ENCODE peak calls at places on chromosome 2, in six cellular contexts. D, E, V, Z, H and L are unnamed samples. For H3K36me3, the result is how much of the 10 kb centered on the place peaks cover.

GRCh38 chr2:30332791-30333453 is 101.6 kb downstream of the LBH start:
- DNase-seq in D (no peak), E (no peak), V (no peak), Z (no peak), H (no peak), L (no peak)

GRCh38 chr2:9378433-9379371 is 44.6 kb downstream of the ITGB1BP1 start:
- DNase-seq in D (no peak), E (peak), V (peak), Z (peak), H (peak), L (no peak)

GRCh38 chr2:50691518-50691917 is 340.4 kb downstream of the NRXN1 start:
- DNase-seq in D (peak), E (no peak), V (no peak), Z (no peak), H (peak), L (no peak)

GRCh38 chr2:27921880-27922589 is 31.5 kb downstream of the BABAM2 start:
- DNase-seq in D (no peak), E (no peak), V (no peak), Z (no peak), H (no peak), L (peak)

GRCh38 chr2:98771771-98772521 is 41.0 kb upstream of the MGAT4A start:
- DNase-seq in D (no peak), E (no peak), V (no peak), Z (no peak), H (peak), L (no peak)

GRCh38 chr2:168210898-168211570 is 36.4 kb downstream of the STK39 start:
- DNase-seq in D (no peak), E (no peak), V (no peak), Z (no peak), H (peak), L (peak)

GRCh38 chr2:85914916-85915315 is 26.1 kb upstream of the ST3GAL5 start:
- DNase-seq in D (no peak), E (no peak), V (no peak), Z (no peak), H (no peak), L (no peak)

GRCh38 chr2:241802806-241803318 is 6.1 kb upstream of the NEU4 start:
- DNase-seq in D (no peak), E (no peak), V (no peak), Z (no peak), H (no peak), L (no peak)

GRCh38 chr2:151097118-151097517 is 164.5 kb downstream of the RBM43 start:
- DNase-seq in D (no peak), E (no peak), V (no peak), Z (no peak), H (peak), L (no peak)

GRCh38 chr2:67572721-67573485 is 175.8 kb downstream of the ETAA1 start:
- DNase-seq in D (no peak), E (no peak), V (no peak), Z (no peak), H (peak), L (no peak)

GRCh38 chr2:14633451-14634211 is 1.1 kb downstream of the LRATD1 start:
- DNase-seq in D (peak), E (peak), V (peak), Z (peak), H (no peak), L (no peak)

GRCh38 chr2:108271691-108272253 is 16.9 kb upstream of the SULT1C2 start:
- DNase-seq in D (no peak), E (no peak), V (peak), Z (no peak), H (peak), L (peak)

GRCh38 chr2:191927991-191928390 is 81.1 kb upstream of the CAVIN2 start:
- DNase-seq in D (no peak), E (no peak), V (no peak), Z (no peak), H (peak), L (peak)

GRCh38 chr2:181915096-181915495 is 23.6 kb downstream of the ITPRID2 start:
- DNase-seq in D (no peak), E (no peak), V (no peak), Z (no peak), H (no peak), L (no peak)

GRCh38 chr2:29522951-29523669 is 398.3 kb downstream of the ALK start:
- DNase-seq in D (no peak), E (no peak), V (no peak), Z (no peak), H (peak), L (no peak)

GRCh38 chr2:222946700-222947278 is 86.0 kb downstream of the ACSL3 start:
- DNase-seq in D (no peak), E (no peak), V (no peak), Z (no peak), H (peak), L (no peak)

GRCh38 chr2:74425523-74425922 is 4.0 kb downstream of the WDR54 start:
- DNase-seq in D (no peak), E (no peak), V (no peak), Z (no peak), H (no peak), L (no peak)

GRCh38 chr2:136167721-136168470 is 49.9 kb upstream of the CXCR4 start:
- DNase-seq in D (no peak), E (no peak), V (no peak), Z (no peak), H (no peak), L (no peak)

GRCh38 chr2:136255127-136255526 is 137.2 kb upstream of the CXCR4 start:
- DNase-seq in D (no peak), E (no peak), V (no peak), Z (no peak), H (no peak), L (no peak)

GRCh38 chr2:204753841-204754240 is 208.6 kb downstream of the PARD3B start:
- DNase-seq in D (no peak), E (no peak), V (no peak), Z (no peak), H (no peak), L (no peak)

GRCh38 chr2:120779781-120780283 is 44.2 kb downstream of the GLI2 start:
- DNase-seq in D (peak), E (no peak), V (no peak), Z (no peak), H (peak), L (peak)

GRCh38 chr2:191675807-191676667 is 1.9 kb upstream of the NABP1 start:
- DNase-seq in D (no peak), E (no peak), V (peak), Z (no peak), H (no peak), L (no peak)

GRCh38 chr2:30354621-30355020 is 92.4 kb upstream of the LCLAT1 start:
- DNase-seq in D (no peak), E (no peak), V (no peak), Z (no peak), H (no peak), L (no peak)

GRCh38 chr2:74399785-74400184 is 19.7 kb upstream of the DCTN1 start:
- DNase-seq in D (peak), E (no peak), V (no peak), Z (no peak), H (no peak), L (no peak)

GRCh38 chr2:69032336-69032735 is 19.4 kb downstream of the ANTXR1 start:
- DNase-seq in D (no peak), E (no peak), V (no peak), Z (no peak), H (peak), L (no peak)

GRCh38 chr2:98347298-98348065 is 1.2 kb downstream of the CNGA3 start:
- DNase-seq in D (peak), E (no peak), V (no peak), Z (no peak), H (no peak), L (no peak)

GRCh38 chr2:95262896-95263542 is 11.2 kb upstream of the PROM2 start:
- DNase-seq in D (no peak), E (no peak), V (no peak), Z (no peak), H (peak), L (no peak)

GRCh38 chr2:100781523-100782375 is 38.2 kb upstream of the NPAS2 start:
- DNase-seq in D (no peak), E (no peak), V (no peak), Z (no peak), H (no peak), L (no peak)

GRCh38 chr2:46036929-46037328 is 260.3 kb upstream of the EPAS1 start:
- DNase-seq in D (no peak), E (no peak), V (no peak), Z (no peak), H (peak), L (no peak)

GRCh38 chr2:173866858-173867620 is 98.1 kb downstream of the SP3 start:
- DNase-seq in D (peak), E (peak), V (peak), Z (no peak), H (no peak), L (no peak)

GRCh38 chr2:221896505-221897151 is 324.5 kb upstream of the EPHA4 start:
- DNase-seq in D (peak), E (no peak), V (no peak), Z (no peak), H (peak), L (peak)

GRCh38 chr2:193584522-193584938 is 1389.8 kb upstream of the TMEFF2 start:
- DNase-seq in D (peak), E (no peak), V (no peak), Z (no peak), H (peak), L (peak)

GRCh38 chr2:186544255-186544675 is 45.6 kb upstream of the ITGAV start:
- DNase-seq in D (peak), E (no peak), V (no peak), Z (no peak), H (peak), L (peak)

GRCh38 chr2:186543561-186544131 is 46.2 kb upstream of the ITGAV start:
- DNase-seq in D (no peak), E (no peak), V (no peak), Z (no peak), H (peak), L (no peak)

GRCh38 chr2:186537019-186537418 is 51.0 kb downstream of the ZC3H15 start:
- DNase-seq in D (no peak), E (no peak), V (no peak), Z (no peak), H (no peak), L (no peak)

GRCh38 chr2:186542002-186542401 is 47.9 kb upstream of the ITGAV start:
- DNase-seq in D (no peak), E (no peak), V (no peak), Z (no peak), H (no peak), L (no peak)

GRCh38 chr2:186540971-186541370 is 48.9 kb upstream of the ITGAV start:
- DNase-seq in D (peak), E (no peak), V (no peak), Z (no peak), H (peak), L (no peak)
- H3K4me3 ChIP-seq in D (no peak), E (no peak), V (no peak), Z (no peak), H (no peak), L (no peak)

GRCh38 chr2:127485051-127485693 is 41.1 kb downstream of the IWS1 start:
- DNase-seq in D (no peak), E (no peak), V (no peak), Z (no peak), H (no peak), L (no peak)
- TF ChIP-seq CTCF in D (no peak), E (no peak), V (no peak), Z (no peak), H (no peak), L (no peak)

DNA sequence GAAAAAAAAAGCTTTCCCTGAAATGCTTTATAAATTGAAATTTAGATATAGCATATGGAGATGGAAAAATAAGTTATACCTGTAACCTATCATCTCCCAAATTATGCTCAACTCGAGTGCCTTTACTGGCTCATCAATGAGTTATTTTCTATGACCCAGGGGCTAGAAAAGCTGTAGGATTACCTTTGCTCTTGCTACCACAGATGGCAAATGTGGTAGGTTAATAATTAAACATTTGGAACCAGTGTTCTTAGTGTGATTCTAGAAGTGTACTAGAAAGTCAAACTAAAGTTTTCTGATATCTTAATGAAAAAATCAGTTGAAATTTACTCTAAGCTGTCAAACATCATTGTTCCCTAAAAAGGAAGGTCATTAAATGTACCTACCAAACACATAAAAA is 22.5 kb downstream of the ALS2 start:
- DNase-seq in D (no peak), E (no peak), V (no peak), Z (no peak), H (no peak), L (no peak)
- H3K36me3 ChIP-seq in D (under half), E (under half), V (half or more), Z (under half), H (under half), L (under half)

DNA sequence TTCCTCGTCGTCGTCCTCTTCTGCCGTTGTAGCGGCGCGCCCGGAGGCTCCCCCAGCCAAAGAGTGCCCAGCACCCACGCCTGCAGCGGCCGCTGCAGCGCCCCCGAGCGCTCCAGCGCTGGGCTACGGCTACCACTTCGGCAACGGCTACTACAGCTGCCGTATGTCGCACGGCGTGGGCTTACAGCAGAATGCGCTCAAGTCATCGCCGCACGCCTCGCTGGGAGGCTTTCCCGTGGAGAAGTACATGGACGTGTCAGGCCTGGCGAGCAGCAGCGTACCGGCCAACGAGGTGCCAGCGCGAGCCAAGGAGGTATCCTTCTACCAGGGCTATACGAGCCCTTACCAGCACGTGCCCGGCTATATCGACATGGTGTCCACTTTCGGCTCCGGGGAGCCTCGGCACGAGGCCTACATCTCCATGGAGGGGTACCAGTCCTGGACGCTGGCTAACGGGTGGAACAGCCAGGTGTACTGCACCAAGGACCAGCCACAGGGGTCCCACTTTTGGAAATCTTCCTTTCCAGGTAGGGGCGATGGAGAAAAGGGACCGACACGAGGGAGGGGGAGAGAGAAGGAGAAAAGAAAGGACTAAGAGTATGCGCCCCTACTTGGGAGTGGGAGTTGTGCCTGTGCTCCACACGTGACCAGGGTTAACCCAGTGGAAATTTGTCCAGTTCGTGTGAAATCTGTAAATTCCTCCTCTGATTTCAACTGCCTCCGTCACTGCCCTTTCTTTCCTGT is 796 bp downstream of the HOXD13 start:
- DNase-seq in D (peak), E (no peak), V (no peak), Z (no peak), H (no peak), L (no peak)
- H3K4me3 ChIP-seq in D (peak), E (peak), V (no peak), Z (no peak), H (no peak), L (no peak)

GRCh38 chr2:64090264-64090663 is 54.0 kb downstream of the PELI1 start:
- DNase-seq in D (no peak), E (no peak), V (no peak), Z (no peak), H (no peak), L (no peak)

GRCh38 chr2:64081046-64081445 is 61.8 kb upstream of the VPS54 start:
- DNase-seq in D (no peak), E (no peak), V (no peak), Z (no peak), H (no peak), L (no peak)

GRCh38 chr2:64092502-64092901 is 51.7 kb downstream of the PELI1 start:
- DNase-seq in D (no peak), E (no peak), V (no peak), Z (no peak), H (no peak), L (no peak)

GRCh38 chr2:64085936-64086335 is 58.3 kb downstream of the PELI1 start:
- DNase-seq in D (no peak), E (no peak), V (no peak), Z (no peak), H (no peak), L (no peak)

DNA sequence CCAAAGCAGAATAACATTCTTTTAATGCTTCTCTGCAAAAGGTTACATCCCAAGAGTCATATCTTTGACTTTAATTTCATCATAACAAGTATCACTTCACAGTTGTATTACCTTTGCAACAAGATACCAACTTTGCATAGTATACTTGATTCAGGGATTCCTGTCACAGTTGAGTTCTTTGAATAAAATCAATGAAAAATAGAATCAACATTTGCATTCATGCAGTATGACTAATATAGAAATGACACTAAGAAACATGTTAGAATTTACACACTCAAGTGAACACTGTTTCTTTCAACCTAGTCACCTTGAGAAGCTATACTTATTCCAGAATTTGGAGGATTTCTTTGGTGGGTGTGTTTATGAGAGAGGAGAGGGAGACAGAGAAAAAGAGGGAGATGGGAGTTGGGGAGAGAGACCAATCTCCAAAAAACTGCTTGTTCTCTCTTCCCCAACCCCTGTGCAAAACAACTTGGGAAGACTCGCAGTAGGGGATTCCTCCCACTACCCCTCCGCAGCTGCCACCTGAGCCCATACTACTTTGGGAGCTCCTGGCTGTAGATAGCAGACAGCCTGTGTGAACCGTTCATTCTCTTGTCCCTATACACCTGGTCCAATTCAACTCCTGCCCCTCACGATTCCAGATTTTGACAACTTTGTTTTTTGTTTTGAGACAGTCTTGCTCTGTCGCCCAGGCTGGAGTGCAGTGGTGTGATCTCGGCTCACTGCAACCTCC is 57.7 kb downstream of the PELI1 start:
- DNase-seq in D (no peak), E (no peak), V (no peak), Z (no peak), H (no peak), L (no peak)
- TF ChIP-seq CTCF in D (no peak), E (no peak), V (no peak), Z (no peak), H (no peak), L (no peak)

GRCh38 chr2:236205867-236206645 is 37.9 kb upstream of the GBX2 start:
- DNase-seq in D (no peak), E (no peak), V (no peak), Z (no peak), H (no peak), L (no peak)

GRCh38 chr2:236208281-236208900 is 40.2 kb upstream of the GBX2 start:
- DNase-seq in D (no peak), E (no peak), V (no peak), Z (no peak), H (no peak), L (no peak)

GRCh38 chr2:236209535-236209934 is 41.3 kb upstream of the GBX2 start:
- DNase-seq in D (peak), E (no peak), V (no peak), Z (no peak), H (peak), L (no peak)

GRCh38 chr2:236204953-236205352 is 36.8 kb upstream of the GBX2 start:
- DNase-seq in D (no peak), E (no peak), V (no peak), Z (no peak), H (no peak), L (no peak)

GRCh38 chr2:236207472-236207871 is 39.3 kb upstream of the GBX2 start:
- DNase-seq in D (no peak), E (no peak), V (no peak), Z (no peak), H (no peak), L (no peak)
- H3K36me3 ChIP-seq in D (under half), E (under half), V (under half), Z (under half), H (under half), L (under half)

GRCh38 chr2:234003972-234004617 is 46.4 kb upstream of the SPP2 start:
- DNase-seq in D (no peak), E (no peak), V (no peak), Z (no peak), H (peak), L (peak)
- H3K4me3 ChIP-seq in D (no peak), E (no peak), V (no peak), Z (no peak), H (no peak), L (no peak)

GRCh38 chr2:15860051-15860663 is 80.2 kb upstream of the MYCN start:
- DNase-seq in D (no peak), E (no peak), V (no peak), Z (no peak), H (no peak), L (no peak)

GRCh38 chr2:15855766-15856260 is 84.5 kb upstream of the MYCN start:
- DNase-seq in D (no peak), E (no peak), V (no peak), Z (no peak), H (no peak), L (no peak)

GRCh38 chr2:15852811-15853210 is 87.5 kb upstream of the MYCN start:
- DNase-seq in D (no peak), E (no peak), V (no peak), Z (no peak), H (no peak), L (no peak)

GRCh38 chr2:15853903-15854302 is 86.4 kb upstream of the MYCN start:
- DNase-seq in D (no peak), E (no peak), V (no peak), Z (no peak), H (no peak), L (no peak)

DNA sequence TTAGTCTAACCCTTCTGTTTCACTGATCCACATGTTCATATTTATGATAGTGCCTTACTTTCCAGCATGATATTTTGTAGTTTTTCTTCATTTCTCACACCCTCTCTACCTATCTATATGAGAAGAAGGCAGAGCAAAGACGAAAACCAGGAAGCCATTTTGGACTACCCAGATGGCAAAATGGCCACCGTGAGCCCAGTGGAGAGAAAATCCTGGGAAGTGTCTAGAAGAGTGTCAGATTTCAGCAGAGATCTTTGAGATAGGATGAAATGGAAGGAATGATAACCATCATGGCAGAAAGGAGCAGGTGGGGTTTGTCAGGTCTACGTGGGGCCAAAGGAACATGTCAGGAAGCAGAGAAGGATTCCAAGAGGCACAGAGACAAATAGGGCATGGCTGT is 84.0 kb upstream of the MYCN start:
- DNase-seq in D (no peak), E (no peak), V (no peak), Z (no peak), H (no peak), L (no peak)
- TF ChIP-seq CTCF in D (no peak), E (no peak), V (no peak), Z (no peak), H (no peak), L (no peak)